ENCODE peak calls at places on chromosome 7, in five cellular contexts. T is brain microvascular endothelial cell; P is fibroblast of the conjunctiva; B is CD8-positive, alpha-beta memory T cell; S is transverse colon. E is an unnamed sample.
A peak's percentile ranks its signal among the peaks of the same experiment; 100 is the strongest.

GRCh38 chr7:128985660-128986059 is 47.9 kb downstream of the IRF5 start:
- DNase-seq in T (no peak), P (no peak), B (no peak), S (no peak), E (no peak)

GRCh38 chr7:80581472-80581871 is 57.0 kb upstream of the CD36 start:
- DNase-seq in T (no peak), P (no peak), B (no peak), S (no peak), E (no peak)

GRCh38 chr7:25522727-25523126 is 294.4 kb upstream of the NPVF start:
- DNase-seq in T (no peak), P (no peak), B (no peak), S (no peak), E (no peak)

GRCh38 chr7:138661236-138661635 is 39.9 kb downstream of the SVOPL start:
- DNase-seq in T (no peak), P (no peak), B (no peak), S (no peak), E (no peak)

GRCh38 chr7:156639426-156640256 is 933 bp upstream of the RNF32 start:
- DNase-seq in T (no peak), P (no peak), B (no peak), S (peak; percentile 14), E (no peak)

GRCh38 chr7:7438851-7439250 is 96.8 kb downstream of the COL28A1 start:
- DNase-seq in T (peak; percentile 97), P (peak; percentile 96), B (no peak), S (no peak), E (peak; percentile 79)

GRCh38 chr7:3300651-3301471 is at the start of gene SDK1:
- DNase-seq in T (peak; percentile 75), P (peak; percentile 68), B (peak; percentile 91), S (peak; percentile 92), E (peak; percentile 66)

GRCh38 chr7:111892568-111892967 is 313.6 kb downstream of the DOCK4 start:
- DNase-seq in T (no peak), P (no peak), B (no peak), S (no peak), E (no peak)

GRCh38 chr7:46545790-46546189 is 624.7 kb upstream of the IGFBP3 start:
- DNase-seq in T (peak; percentile 79), P (peak; percentile 35), B (no peak), S (no peak), E (peak; percentile 59)

GRCh38 chr7:65307651-65308299 is 65.9 kb upstream of the ZNF92 start:
- DNase-seq in T (peak; percentile 45), P (peak; percentile 53), B (peak; percentile 62), S (peak; percentile 8), E (peak; percentile 32)

GRCh38 chr7:147428075-147428474 is 1162.5 kb upstream of the C7orf33 start:
- DNase-seq in T (no peak), P (no peak), B (no peak), S (no peak), E (no peak)

GRCh38 chr7:668139-668871 is 58.2 kb upstream of the DNAAF5 start:
- DNase-seq in T (peak; percentile 29), P (peak; percentile 63), B (peak; percentile 3), S (peak; percentile 31), E (peak; percentile 43)

GRCh38 chr7:19701471-19701870 is 7.4 kb downstream of the POLR1F start:
- DNase-seq in T (no peak), P (no peak), B (no peak), S (no peak), E (no peak)

GRCh38 chr7:100641860-100642533 is 645 bp upstream of the TFR2 start:
- DNase-seq in T (no peak), P (no peak), B (no peak), S (no peak), E (no peak)

GRCh38 chr7:44986218-44987053 is 7.6 kb upstream of the MYO1G start:
- DNase-seq in T (peak; percentile 89), P (peak; percentile 88), B (peak; percentile 97), S (peak; percentile 96), E (peak; percentile 83)

GRCh38 chr7:96426685-96427084 is 104.8 kb upstream of the SLC25A13 start:
- DNase-seq in T (no peak), P (no peak), B (no peak), S (no peak), E (no peak)

GRCh38 chr7:27187702-27188665 is 3.0 kb upstream of the HOXA11 start:
- DNase-seq in T (no peak), P (no peak), B (peak; percentile 33), S (peak; percentile 35), E (no peak)

GRCh38 chr7:133412942-133413341 is 160.1 kb downstream of the EXOC4 start:
- DNase-seq in T (no peak), P (no peak), B (no peak), S (no peak), E (no peak)

GRCh38 chr7:87506243-87507180 is 31.0 kb upstream of the ABCB4 start:
- DNase-seq in T (no peak), P (no peak), B (no peak), S (no peak), E (no peak)

GRCh38 chr7:38291650-38292049 is 18.2 kb upstream of the TARP start:
- DNase-seq in T (no peak), P (no peak), B (no peak), S (no peak), E (no peak)

GRCh38 chr7:42161723-42162122 is 75.3 kb downstream of the GLI3 start:
- DNase-seq in T (no peak), P (no peak), B (no peak), S (no peak), E (no peak)

GRCh38 chr7:128869138-128869943 is 6.7 kb downstream of the ATP6V1F start:
- DNase-seq in T (no peak), P (no peak), B (peak; percentile 62), S (peak; percentile 74), E (no peak)

GRCh38 chr7:159046300-159046699 is 98.4 kb downstream of the VIPR2 start:
- DNase-seq in T (no peak), P (no peak), B (no peak), S (no peak), E (no peak)

GRCh38 chr7:103524042-103524907 is 78.3 kb upstream of the SLC26A5 start:
- DNase-seq in T (peak; percentile 45), P (peak; percentile 31), B (no peak), S (no peak), E (no peak)

GRCh38 chr7:43593010-43593409 is 10.1 kb downstream of the STK17A start:
- DNase-seq in T (no peak), P (no peak), B (no peak), S (no peak), E (no peak)

GRCh38 chr7:65397730-65398142 is 24.1 kb downstream of the ZNF92 start:
- DNase-seq in T (peak; percentile 81), P (no peak), B (no peak), S (no peak), E (no peak)

GRCh38 chr7:5755704-5756131 is 25.7 kb downstream of the RNF216 start:
- DNase-seq in T (no peak), P (peak; percentile 85), B (no peak), S (no peak), E (no peak)

GRCh38 chr7:34117583-34117982 is 212.2 kb downstream of the BMPER start:
- DNase-seq in T (no peak), P (no peak), B (no peak), S (no peak), E (no peak)

GRCh38 chr7:1368682-1369571 is 90.3 kb downstream of the MICALL2 start:
- DNase-seq in T (no peak), P (no peak), B (no peak), S (no peak), E (no peak)

GRCh38 chr7:25844109-25844915 is 307.7 kb upstream of the NFE2L3 start:
- DNase-seq in T (peak; percentile 92), P (no peak), B (no peak), S (no peak), E (no peak)

GRCh38 chr7:117008849-117009531 is 55.7 kb downstream of the ST7 start:
- DNase-seq in T (peak; percentile 76), P (no peak), B (no peak), S (no peak), E (no peak)

GRCh38 chr7:65002972-65003585 is 3.4 kb downstream of the ERV3-1 start:
- DNase-seq in T (no peak), P (no peak), B (no peak), S (no peak), E (no peak)

GRCh38 chr7:77944183-77945182 is 145.9 kb downstream of the PHTF2 start:
- DNase-seq in T (no peak), P (no peak), B (no peak), S (no peak), E (no peak)

GRCh38 chr7:101362334-101363195 is at the start of gene COL26A1:
- DNase-seq in T (no peak), P (no peak), B (no peak), S (peak; percentile 12), E (no peak)

GRCh38 chr7:117296066-117296465 is 26.8 kb downstream of the WNT2 start:
- DNase-seq in T (no peak), P (no peak), B (no peak), S (no peak), E (no peak)

GRCh38 chr7:159115601-159116501 is 28.8 kb downstream of the VIPR2 start:
- DNase-seq in T (no peak), P (no peak), B (no peak), S (no peak), E (no peak)